ENCODE peak calls at places on chromosome X, in eight cellular contexts. C is CD4-positive, CD25-positive, alpha-beta regulatory T cell; O is A549; D is CD8-positive, alpha-beta T cell; A is adrenal gland; V is uterus; T is SJCRH30; F is mammary epithelial cell. S is an unnamed sample.
A peak's percentile ranks its signal among the peaks of the same experiment; 100 is the strongest.

GRCh38 chrX:44216171-44216570 is 127.3 kb downstream of the EFHC2 start:
- DNase-seq in F (no peak), T (peak; percentile 4), A (no peak), C (no peak), D (no peak), O (no peak), V (no peak), S (no peak)

GRCh38 chrX:104085919-104086318 is 9.9 kb upstream of the TMSB15C start:
- DNase-seq in C (no peak), T (no peak), F (no peak), A (no peak), V (no peak), D (no peak), O (no peak), S (no peak)

GRCh38 chrX:18769812-18770573 is 62.5 kb downstream of the PPEF1 start:
- DNase-seq in F (no peak), T (no peak), C (no peak), V (no peak), D (no peak), A (no peak), O (no peak), S (no peak)

GRCh38 chrX:152450076-152450475 is 1.0 kb downstream of the GABRA3 start:
- DNase-seq in F (no peak), O (no peak), D (no peak), V (no peak), C (no peak), A (no peak), T (no peak), S (no peak)

GRCh38 chrX:25003066-25003849 is 12.5 kb downstream of the ARX start:
- DNase-seq in V (no peak), A (no peak), T (no peak), O (no peak), F (no peak), D (no peak), C (no peak), S (no peak)

GRCh38 chrX:143240658-143241057 is 214.9 kb downstream of the SPANXN4 start:
- DNase-seq in C (no peak), D (no peak), A (no peak), O (no peak), T (no peak), V (no peak), F (no peak), S (no peak)

GRCh38 chrX:47181301-47181700 is 12.3 kb upstream of the UBA1 start:
- DNase-seq in C (no peak), T (no peak), V (no peak), F (no peak), O (no peak), A (no peak), D (no peak), S (no peak)

GRCh38 chrX:12898073-12898472 is 8.3 kb upstream of the TLR8 start:
- DNase-seq in A (no peak), D (no peak), C (no peak), T (no peak), V (no peak), F (no peak), O (no peak), S (peak; percentile 53)

GRCh38 chrX:13432376-13432775 is 112.5 kb upstream of the ATXN3L start:
- DNase-seq in C (no peak), F (peak; percentile 87), D (no peak), V (peak; percentile 86), O (peak; percentile 60), T (no peak), A (peak; percentile 51), S (peak; percentile 33)

GRCh38 chrX:42783456-42783855 is 5.5 kb upstream of the PPP1R2C start:
- DNase-seq in F (no peak), A (no peak), D (no peak), C (no peak), T (no peak), V (no peak), O (no peak), S (no peak)

GRCh38 chrX:23317799-23318724 is 16.6 kb upstream of the PTCHD1 start:
- DNase-seq in T (peak; percentile 67), V (no peak), F (no peak), C (peak; percentile 25), D (no peak), O (peak; percentile 13), A (peak; percentile 35), S (no peak)

GRCh38 chrX:23403849-23404248 is 69.2 kb downstream of the PTCHD1 start:
- DNase-seq in O (peak; percentile 7), T (peak; percentile 33), F (no peak), A (no peak), V (no peak), C (no peak), D (no peak), S (no peak)

GRCh38 chrX:1555370-1555769 is 18.4 kb upstream of the P2RY8 start:
- DNase-seq in C (no peak), V (no peak), T (no peak), O (no peak), A (no peak), D (no peak), F (no peak), S (peak; percentile 11)

GRCh38 chrX:1558761-1559468 is 21.9 kb upstream of the P2RY8 start:
- DNase-seq in V (no peak), D (no peak), O (no peak), C (no peak), T (no peak), A (no peak), F (no peak), S (no peak)

GRCh38 chrX:1551959-1552546 is 15.1 kb upstream of the P2RY8 start:
- DNase-seq in C (no peak), F (no peak), D (no peak), T (no peak), A (no peak), O (no peak), V (no peak), S (no peak)

DNA sequence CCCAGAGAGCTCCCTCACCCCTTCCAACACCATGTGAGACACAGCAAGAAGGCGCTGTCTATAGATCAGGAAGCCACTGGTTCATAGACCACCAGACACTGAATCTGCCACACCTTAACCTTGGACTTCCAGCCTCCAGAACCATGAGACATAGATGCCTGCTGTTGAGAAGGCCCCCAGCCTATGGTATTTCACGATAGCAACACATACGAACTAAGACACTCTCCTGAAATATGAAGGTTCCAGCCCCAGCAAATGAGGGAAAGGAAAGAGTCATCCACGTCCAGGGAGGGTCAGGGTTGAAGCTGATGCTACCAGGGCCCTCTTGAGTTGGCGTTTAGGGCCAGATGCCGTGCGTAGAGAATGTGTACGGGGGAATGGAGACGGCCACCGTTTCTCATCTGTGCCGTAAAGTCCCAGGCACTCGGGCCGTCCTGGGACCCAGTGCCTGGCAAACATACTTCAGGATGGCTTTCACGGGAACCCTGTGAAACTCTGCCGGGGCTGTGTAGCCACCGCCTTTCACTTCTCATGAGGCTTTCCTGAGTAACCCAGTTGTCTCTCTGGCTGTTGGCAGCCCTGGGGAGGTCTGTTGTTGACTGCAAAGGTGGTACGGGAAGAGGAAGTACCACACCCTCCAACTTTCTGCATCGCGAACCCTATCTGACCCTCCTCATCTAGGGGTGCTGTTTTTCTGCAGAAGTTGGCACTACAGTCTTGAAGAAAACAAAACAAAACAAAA is 17.7 kb upstream of the P2RY8 start:
- DNase-seq in V (no peak), O (no peak), A (no peak), T (no peak), D (peak; percentile 80), F (no peak), C (peak; percentile 97), S (peak; percentile 14)
- H3K4me3 ChIP-seq in V (no peak overlapping the region), O (no peak overlapping the region), A (no peak overlapping the region), T (no peak overlapping the region), D (no peak overlapping the region), F (no peak overlapping the region), C (peak overlapping the region; percentile 55), S (no peak overlapping the region)

DNA sequence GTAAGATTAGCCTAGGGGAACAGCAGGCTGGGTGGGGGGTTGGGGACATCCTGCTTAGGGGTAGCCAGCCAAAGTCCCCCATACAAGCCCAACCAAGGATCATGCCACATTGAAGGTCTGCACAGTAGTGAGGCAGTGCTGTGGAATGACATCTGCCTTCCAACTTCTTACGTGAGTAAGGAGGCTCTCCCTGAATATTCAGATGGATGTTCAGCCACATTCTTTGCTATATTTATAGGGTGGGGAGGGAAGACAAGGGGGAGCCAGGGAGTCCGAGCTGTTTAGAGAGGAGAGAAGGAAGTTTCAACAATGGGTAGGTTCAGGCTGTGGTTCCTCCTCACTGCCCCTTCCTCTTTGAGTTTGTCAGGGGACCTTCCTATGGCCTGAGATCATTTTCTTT is 29.7 kb downstream of the MSN start:
- DNase-seq in F (no peak), V (no peak), C (no peak), D (no peak), T (no peak), O (no peak), A (no peak), S (peak; percentile 18)
- H3K4me1 ChIP-seq in F (peaks cover 38% of the 10 kb centered on the region), V (no peaks in the 10 kb centered on the region), C (peaks cover 84% of the 10 kb centered on the region), D (peaks cover 90% of the 10 kb centered on the region), T (no peaks in the 10 kb centered on the region), O (peaks cover 43% of the 10 kb centered on the region), A (peaks cover 6% of the 10 kb centered on the region), S (peaks cover 27% of the 10 kb centered on the region)

DNA sequence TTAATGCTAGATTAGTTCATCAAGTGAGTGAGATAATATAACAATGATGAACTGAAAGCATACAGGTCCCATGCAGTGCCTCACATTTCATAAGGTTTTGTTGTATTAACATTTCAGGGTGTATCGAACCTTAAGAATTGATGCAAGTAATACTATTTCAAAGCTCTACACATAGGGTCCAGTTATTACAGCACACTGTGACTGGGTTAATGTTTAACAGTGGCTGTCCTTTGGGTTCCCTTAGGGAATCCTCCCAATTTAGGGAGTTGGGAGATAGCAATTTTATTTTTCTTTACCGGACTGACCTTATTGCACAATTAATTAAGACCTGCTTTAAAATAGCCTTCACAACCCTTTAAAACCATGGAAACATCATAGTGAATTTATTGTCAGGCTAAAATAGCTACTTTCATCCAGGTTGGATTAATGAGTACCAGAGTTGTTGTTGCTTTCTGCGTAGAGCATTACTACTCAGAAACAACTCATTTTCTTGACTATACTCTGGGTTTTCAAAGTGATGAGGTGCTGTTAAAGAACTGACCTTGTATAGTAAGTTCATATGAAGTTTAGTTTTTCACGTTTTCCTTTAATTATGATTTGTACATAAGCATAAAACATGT is 134.4 kb downstream of the AKAP4 start:
- DNase-seq in C (no peak), V (no peak), O (no peak), F (no peak), T (no peak), A (no peak), D (no peak), S (no peak)
- H3K4me3 ChIP-seq in C (no peak overlapping the region), V (no peak overlapping the region), O (no peak overlapping the region), F (no peak overlapping the region), T (no peak overlapping the region), A (no peak overlapping the region), D (no peak overlapping the region), S (no peak overlapping the region)

GRCh38 chrX:154738013-154738738 is 12.7 kb downstream of the GAB3 start:
- DNase-seq in V (peak; percentile 67), T (no peak), D (no peak), F (peak; percentile 52), C (peak; percentile 39), O (no peak), A (peak; percentile 61), S (peak; percentile 57)

GRCh38 chrX:154732421-154733071 is 18.3 kb downstream of the GAB3 start:
- DNase-seq in F (peak; percentile 51), O (peak; percentile 33), D (no peak), V (no peak), A (no peak), T (no peak), C (no peak), S (peak; percentile 44)

GRCh38 chrX:154733072-154733425 is 17.8 kb downstream of the GAB3 start:
- DNase-seq in D (no peak), C (no peak), A (no peak), O (peak; percentile 26), T (no peak), V (no peak), F (no peak), S (no peak)

GRCh38 chrX:154734101-154734781 is 16.6 kb downstream of the GAB3 start:
- DNase-seq in A (no peak), O (peak; percentile 19), T (no peak), C (peak; percentile 48), V (peak; percentile 40), D (peak; percentile 60), F (peak; percentile 77), S (peak; percentile 44)

GRCh38 chrX:154735695-154736393 is 15.0 kb downstream of the GAB3 start:
- DNase-seq in O (peak; percentile 44), A (peak; percentile 48), C (no peak), D (no peak), F (peak; percentile 41), T (no peak), V (peak; percentile 64), S (peak; percentile 44)
- H3K4me1 ChIP-seq in O (peaks cover 53% of the 10 kb centered on the region), A (peaks cover under 1% of the 10 kb centered on the region), C (peaks cover 26% of the 10 kb centered on the region), D (peaks cover 84% of the 10 kb centered on the region), F (peaks cover 37% of the 10 kb centered on the region), T (peaks cover 3% of the 10 kb centered on the region), V (no peaks in the 10 kb centered on the region), S (peaks cover 67% of the 10 kb centered on the region)